ENCODE peak calls at places on chromosomes 13 and 19, in ten cellular contexts. B, N, X, C, I, M, Y, D, U and Q are unnamed samples.

GRCh38 chr19:55113570-55114039 is 3.8 kb downstream of the PPP1R12C start:
- DNase-seq in B (peak), N (peak), X (peak), C (peak), I (peak), M (peak), Y (peak), D (no peak), U (no peak), Q (peak)

GRCh38 chr13:20457670-20458069 is 68.0 kb downstream of the CRYL1 start:
- DNase-seq in B (no peak), N (no peak), X (no peak), C (no peak), I (peak), M (no peak), Y (no peak), D (no peak), U (no peak), Q (peak)

GRCh38 chr13:41007359-41008118 is 11.6 kb downstream of the ELF1 start:
- DNase-seq in B (no peak), N (no peak), X (no peak), C (no peak), I (no peak), M (no peak), Y (no peak), D (no peak), U (no peak), Q (no peak)

GRCh38 chr13:98565726-98566577 is 11.0 kb downstream of the STK24 start:
- DNase-seq in B (no peak), N (peak), X (peak), C (no peak), I (no peak), M (peak), Y (peak), D (peak), U (no peak), Q (no peak)

GRCh38 chr13:86447479-86447878 is 648.3 kb upstream of the SLITRK6 start:
- DNase-seq in B (no peak), N (no peak), X (no peak), C (no peak), I (no peak), M (no peak), Y (no peak), D (no peak), U (no peak), Q (no peak)

GRCh38 chr19:30784850-30785459 is 412.8 kb downstream of the ZNF536 start:
- DNase-seq in B (peak), N (no peak), X (peak), C (peak), I (peak), M (no peak), Y (peak), D (peak), U (no peak), Q (no peak)

GRCh38 chr19:7870571-7871279 is 3.5 kb downstream of the PRR36 start:
- DNase-seq in B (peak), N (no peak), X (peak), C (no peak), I (no peak), M (peak), Y (no peak), D (no peak), U (peak), Q (no peak)

GRCh38 chr13:20128459-20128927 is 32.4 kb downstream of the GJA3 start:
- DNase-seq in B (no peak), N (peak), X (peak), C (no peak), I (no peak), M (no peak), Y (peak), D (no peak), U (no peak), Q (no peak)

GRCh38 chr13:89951341-89951740 is 1396.1 kb upstream of the MIR17HG start:
- DNase-seq in B (no peak), N (no peak), X (no peak), C (no peak), I (no peak), M (no peak), Y (no peak), D (no peak), U (no peak), Q (no peak)

GRCh38 chr19:35247526-35248309 is 1.1 kb upstream of the LSR start:
- DNase-seq in B (peak), N (peak), X (peak), C (no peak), I (peak), M (no peak), Y (no peak), D (peak), U (no peak), Q (peak)

GRCh38 chr13:50598338-50598737 is 245.2 kb downstream of the DLEU7 start:
- DNase-seq in B (no peak), N (no peak), X (no peak), C (no peak), I (no peak), M (no peak), Y (no peak), D (no peak), U (no peak), Q (no peak)

GRCh38 chr13:91482427-91482826 is 84.0 kb downstream of the GPC5 start:
- DNase-seq in B (no peak), N (no peak), X (no peak), C (no peak), I (no peak), M (no peak), Y (no peak), D (no peak), U (peak), Q (no peak)

GRCh38 chr13:61413572-61413971 is 2.1 kb downstream of the PCDH20 start:
- DNase-seq in B (peak), N (peak), X (no peak), C (no peak), I (no peak), M (no peak), Y (peak), D (peak), U (no peak), Q (no peak)

GRCh38 chr19:55146078-55146647 is 2.8 kb downstream of the TNNT1 start:
- DNase-seq in B (peak), N (peak), X (no peak), C (no peak), I (no peak), M (no peak), Y (no peak), D (no peak), U (no peak), Q (no peak)

GRCh38 chr19:49338023-49338677 is 2.9 kb downstream of the CD37 start:
- DNase-seq in B (peak), N (peak), X (no peak), C (no peak), I (peak), M (no peak), Y (no peak), D (peak), U (no peak), Q (no peak)

GRCh38 chr19:42277821-42278809 is 9.1 kb downstream of the CIC start:
- DNase-seq in B (no peak), N (peak), X (no peak), C (no peak), I (no peak), M (peak), Y (peak), D (peak), U (no peak), Q (no peak)

GRCh38 chr19:58252102-58252685 is 23.5 kb downstream of the ZNF544 start:
- DNase-seq in B (no peak), N (no peak), X (no peak), C (no peak), I (no peak), M (no peak), Y (no peak), D (no peak), U (no peak), Q (no peak)

GRCh38 chr13:88806438-88806837 is 1135.3 kb downstream of the SLITRK5 start:
- DNase-seq in B (no peak), N (no peak), X (no peak), C (no peak), I (no peak), M (no peak), Y (no peak), D (no peak), U (no peak), Q (no peak)

GRCh38 chr19:48711106-48711662 is 8.3 kb downstream of the MAMSTR start:
- DNase-seq in B (no peak), N (no peak), X (no peak), C (no peak), I (no peak), M (no peak), Y (no peak), D (no peak), U (no peak), Q (no peak)

GRCh38 chr19:48506138-48506733 is 5.4 kb downstream of the LMTK3 start:
- DNase-seq in B (no peak), N (no peak), X (no peak), C (peak), I (no peak), M (no peak), Y (no peak), D (no peak), U (no peak), Q (no peak)

GRCh38 chr19:27748551-27749152 is 1464.3 kb downstream of the UQCRFS1 start:
- DNase-seq in B (no peak), N (no peak), X (peak), C (no peak), I (no peak), M (no peak), Y (no peak), D (no peak), U (no peak), Q (no peak)

GRCh38 chr19:46303345-46303701 is 6.5 kb downstream of the HIF3A start:
- DNase-seq in B (no peak), N (no peak), X (no peak), C (no peak), I (no peak), M (no peak), Y (no peak), D (no peak), U (no peak), Q (no peak)

GRCh38 chr19:28468701-28469459 is 744.1 kb downstream of the UQCRFS1 start:
- DNase-seq in B (no peak), N (peak), X (no peak), C (no peak), I (no peak), M (no peak), Y (peak), D (peak), U (no peak), Q (no peak)

GRCh38 chr13:113022391-113023216 is 53.6 kb downstream of the MCF2L start:
- DNase-seq in B (no peak), N (peak), X (no peak), C (no peak), I (no peak), M (peak), Y (no peak), D (no peak), U (no peak), Q (no peak)

GRCh38 chr13:100269837-100270236 is 180.9 kb downstream of the PCCA start:
- DNase-seq in B (no peak), N (no peak), X (peak), C (peak), I (no peak), M (peak), Y (peak), D (no peak), U (no peak), Q (no peak)

GRCh38 chr19:35135389-35135909 is 590 bp upstream of the LGI4 start:
- DNase-seq in B (peak), N (peak), X (peak), C (peak), I (no peak), M (peak), Y (peak), D (peak), U (no peak), Q (no peak)

GRCh38 chr19:53659292-53659691 is 27.5 kb downstream of the DPRX start:
- DNase-seq in B (peak), N (no peak), X (no peak), C (no peak), I (no peak), M (no peak), Y (no peak), D (no peak), U (no peak), Q (no peak)

GRCh38 chr19:1922803-1923202 is 17.6 kb downstream of the ADAT3 start:
- DNase-seq in B (no peak), N (no peak), X (no peak), C (no peak), I (no peak), M (no peak), Y (no peak), D (no peak), U (no peak), Q (no peak)

GRCh38 chr19:1920644-1921043 is 15.4 kb downstream of the ADAT3 start:
- DNase-seq in B (no peak), N (no peak), X (no peak), C (no peak), I (no peak), M (no peak), Y (no peak), D (no peak), U (no peak), Q (no peak)

GRCh38 chr19:1921825-1922224 is 16.6 kb downstream of the ADAT3 start:
- DNase-seq in B (no peak), N (peak), X (no peak), C (no peak), I (no peak), M (no peak), Y (no peak), D (no peak), U (no peak), Q (no peak)

GRCh38 chr19:1923319-1923718 is 17.7 kb upstream of the CSNK1G2 start:
- DNase-seq in B (no peak), N (no peak), X (no peak), C (peak), I (no peak), M (no peak), Y (no peak), D (no peak), U (no peak), Q (no peak)

GRCh38 chr19:1921326-1921725 is 16.1 kb downstream of the ADAT3 start:
- DNase-seq in B (no peak), N (no peak), X (no peak), C (no peak), I (no peak), M (no peak), Y (no peak), D (no peak), U (no peak), Q (no peak)
- H3K4me3 ChIP-seq in B (no peak), N (no peak), X (no peak), C (no peak), I (no peak), M (no peak), Y (no peak), D (no peak), U (no peak), Q (no peak)

GRCh38 chr19:1260749-1261511 is 8.2 kb upstream of the CIRBP start:
- DNase-seq in B (peak), N (peak), X (peak), C (peak), I (peak), M (peak), Y (peak), D (peak), U (no peak), Q (no peak)
- TF ChIP-seq POLR2AphosphoS5 in B (no peak), N (peak), X (peak), C (no peak), I (peak), M (peak), Y (peak), D (peak), U (peak), Q (peak)

DNA sequence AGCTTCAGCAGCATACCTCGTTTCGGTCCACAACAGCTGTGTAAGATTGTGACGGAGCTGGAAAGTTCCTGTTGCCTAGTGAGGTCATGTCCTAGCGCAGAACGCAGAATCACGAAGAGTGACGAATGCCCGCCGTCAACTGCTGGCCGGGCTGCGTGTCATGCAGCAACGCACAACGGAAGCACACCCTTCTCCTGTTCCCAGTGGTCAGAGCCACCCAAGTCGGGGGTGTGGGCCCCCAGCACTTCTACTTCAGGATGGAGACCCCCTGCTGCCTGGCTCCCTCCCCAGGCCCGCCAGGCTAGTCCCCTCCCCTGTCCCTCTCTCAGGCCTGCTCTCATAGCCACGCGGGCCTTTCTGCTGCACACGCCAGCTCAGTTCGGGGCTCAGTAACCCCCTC is 25.9 kb downstream of the C2CD4C start:
- DNase-seq in B (no peak), N (no peak), X (no peak), C (no peak), I (no peak), M (no peak), Y (no peak), D (peak), U (no peak), Q (no peak)
- H3K27ac ChIP-seq in B (no peak), N (no peak), X (no peak), C (no peak), I (no peak), M (no peak), Y (no peak), D (no peak), U (no peak), Q (no peak)

DNA sequence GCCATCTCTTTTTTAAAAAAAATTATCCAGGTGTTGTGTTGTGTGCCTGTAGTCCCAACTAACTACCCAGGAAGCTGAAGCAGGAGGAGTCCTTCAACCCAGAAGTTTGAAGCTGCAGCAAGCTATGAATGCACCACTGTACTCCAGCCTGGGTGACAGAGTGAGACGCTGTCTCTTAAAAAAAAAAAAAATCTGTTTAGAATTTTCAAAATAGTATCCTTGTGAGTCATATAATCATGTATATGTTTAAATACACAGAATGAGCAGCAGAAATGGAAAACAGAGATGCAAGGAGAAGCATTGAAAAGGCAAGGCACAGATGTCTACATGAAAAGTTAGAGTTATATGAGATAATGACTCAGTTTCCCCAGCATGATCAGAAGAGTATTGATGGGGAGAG is 31.2 kb downstream of the SYDE1 start:
- DNase-seq in B (no peak), N (no peak), X (no peak), C (no peak), I (no peak), M (no peak), Y (no peak), D (no peak), U (no peak), Q (no peak)
- H3K4me3 ChIP-seq in B (no peak), N (no peak), X (no peak), C (no peak), I (no peak), M (no peak), Y (no peak), D (no peak), U (no peak), Q (no peak)

GRCh38 chr13:49356224-49356623 is 87.6 kb downstream of the CAB39L start:
- DNase-seq in B (no peak), N (no peak), X (no peak), C (no peak), I (no peak), M (no peak), Y (no peak), D (no peak), U (no peak), Q (no peak)
- TF ChIP-seq POLR2AphosphoS5 in B (no peak), N (no peak), X (no peak), C (no peak), I (no peak), M (no peak), Y (peak), D (no peak), U (no peak), Q (no peak)